ENCODE peak calls at places on chromosome 7, in seven cellular contexts. X, R, E, Z, Q, D and M are unnamed samples. For H3K36me3, the result is how much of the 10 kb centered on the place peaks cover.

GRCh38 chr7:28130277-28130676 is 50.3 kb downstream of the JAZF1 start:
- DNase-seq in X (no peak), R (peak), E (no peak), Z (no peak), Q (no peak), D (no peak), M (no peak)

GRCh38 chr7:69395072-69395714 is 203.1 kb upstream of the AUTS2 start:
- DNase-seq in X (no peak), R (peak), E (no peak), Z (no peak), Q (no peak), D (no peak), M (no peak)

GRCh38 chr7:156511426-156511825 is 129.1 kb upstream of the RNF32 start:
- DNase-seq in X (no peak), R (no peak), E (no peak), Z (no peak), Q (no peak), D (no peak), M (no peak)

GRCh38 chr7:24987331-24987842 is 7.4 kb upstream of the OSBPL3 start:
- DNase-seq in X (no peak), R (no peak), E (no peak), Z (no peak), Q (no peak), D (no peak), M (no peak)

GRCh38 chr7:40579401-40579800 is 444.6 kb downstream of the SUGCT start:
- DNase-seq in X (no peak), R (no peak), E (no peak), Z (no peak), Q (no peak), D (no peak), M (peak)

GRCh38 chr7:130723784-130724183 is 10.2 kb downstream of the KLF14 start:
- DNase-seq in X (no peak), R (no peak), E (no peak), Z (no peak), Q (no peak), D (no peak), M (no peak)

GRCh38 chr7:71868797-71869196 is 543.3 kb downstream of the CALN1 start:
- DNase-seq in X (no peak), R (no peak), E (no peak), Z (no peak), Q (no peak), D (no peak), M (no peak)

GRCh38 chr7:11552676-11553075 is 279.3 kb downstream of the THSD7A start:
- DNase-seq in X (no peak), R (no peak), E (no peak), Z (no peak), Q (no peak), D (no peak), M (no peak)

GRCh38 chr7:78420001-78420400 is 621.4 kb downstream of the PHTF2 start:
- DNase-seq in X (no peak), R (no peak), E (no peak), Z (no peak), Q (no peak), D (no peak), M (no peak)

GRCh38 chr7:44163591-44163990 is 22.5 kb upstream of the MYL7 start:
- DNase-seq in X (no peak), R (peak), E (no peak), Z (no peak), Q (no peak), D (no peak), M (no peak)

DNA sequence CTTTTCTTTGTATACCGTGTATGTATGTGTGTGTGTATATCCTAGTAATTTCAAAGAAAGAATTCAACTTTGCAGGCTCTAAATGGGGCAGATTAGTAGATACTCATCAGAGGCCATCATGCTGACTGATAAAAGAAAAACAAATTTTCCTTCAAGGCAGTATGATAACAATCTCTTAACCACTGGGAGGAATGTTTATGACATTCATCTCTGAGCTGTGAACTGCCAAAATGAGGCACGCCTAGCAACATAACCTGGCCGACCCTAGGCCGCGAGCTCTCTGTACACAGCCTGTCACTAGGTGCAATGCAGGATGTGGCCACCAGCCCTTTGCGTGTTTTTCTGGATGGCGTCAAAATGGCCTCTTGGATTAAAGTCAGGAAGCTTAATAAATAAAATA is 343.7 kb upstream of the GALNT17 start:
- DNase-seq in X (no peak), R (no peak), E (no peak), Z (no peak), Q (no peak), D (no peak), M (no peak)
- H3K36me3 ChIP-seq in X (under half), R (under half), E (under half), Z (under half), Q (half or more), D (under half), M (half or more)

DNA sequence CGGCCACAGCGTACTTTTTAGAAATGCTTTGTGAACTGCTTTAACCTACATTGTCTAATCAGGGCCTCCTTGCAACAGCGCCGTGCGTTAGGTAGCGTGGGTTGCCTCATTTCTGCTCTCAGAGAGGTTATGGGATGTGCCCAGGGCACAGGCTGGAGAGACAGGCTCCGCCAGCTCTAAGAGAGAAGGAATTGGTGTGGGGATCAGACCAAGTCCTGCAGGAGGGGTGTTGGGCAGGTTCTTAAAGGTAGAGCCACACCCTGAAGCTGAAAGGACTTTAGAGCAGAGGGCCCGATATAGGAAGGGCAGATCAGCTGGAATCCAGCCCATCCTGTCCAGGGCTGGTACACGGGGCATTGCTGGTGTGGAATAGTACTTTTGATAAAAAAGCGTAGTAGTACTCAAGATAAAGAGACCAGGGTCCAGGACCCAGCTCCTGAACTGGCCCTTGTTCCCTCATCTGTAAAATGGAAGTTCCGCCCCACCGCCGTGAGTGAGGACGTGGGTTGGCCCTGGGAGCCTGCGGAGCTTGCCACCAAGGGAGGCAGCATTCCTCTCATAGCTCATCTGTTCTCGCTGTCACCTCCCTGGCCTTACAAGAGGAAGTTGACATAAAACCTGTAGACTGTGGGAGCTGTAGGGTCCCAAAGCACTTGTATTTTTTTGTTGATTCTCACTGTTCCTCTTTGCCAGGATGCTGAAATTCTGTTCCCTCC is 37.2 kb downstream of the TMEM120A start:
- DNase-seq in X (no peak), R (no peak), E (no peak), Z (peak), Q (no peak), D (no peak), M (no peak)
- H3K36me3 ChIP-seq in X (under half), R (under half), E (under half), Z (under half), Q (under half), D (under half), M (under half)

DNA sequence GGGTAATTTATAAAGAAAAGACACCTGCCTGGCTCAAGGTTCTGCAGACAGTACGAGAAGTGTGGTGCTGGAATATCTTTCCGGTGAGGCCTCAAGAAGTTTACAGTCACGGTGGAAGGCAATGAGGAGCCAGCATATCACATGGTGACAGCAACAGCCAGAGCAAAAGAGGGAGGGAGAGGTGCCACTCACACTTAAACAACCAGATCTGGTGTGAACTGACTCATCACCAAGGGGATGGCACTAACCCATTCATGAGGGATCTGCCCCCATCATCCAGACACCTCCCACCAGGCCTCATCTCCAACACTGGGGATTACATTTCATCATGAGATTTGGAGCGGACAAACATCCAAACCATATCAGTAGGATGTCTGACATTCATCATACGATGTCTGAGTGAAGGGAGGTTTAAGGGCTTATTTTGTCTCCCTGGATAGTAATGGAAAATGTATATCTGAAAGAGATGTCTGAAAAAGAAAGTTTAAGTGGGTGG is 23.5 kb upstream of the KBTBD2 start:
- DNase-seq in X (no peak), R (no peak), E (no peak), Z (no peak), Q (no peak), D (no peak), M (no peak)
- H3K36me3 ChIP-seq in X (under half), R (under half), E (under half), Z (under half), Q (half or more), D (under half), M (under half)

DNA sequence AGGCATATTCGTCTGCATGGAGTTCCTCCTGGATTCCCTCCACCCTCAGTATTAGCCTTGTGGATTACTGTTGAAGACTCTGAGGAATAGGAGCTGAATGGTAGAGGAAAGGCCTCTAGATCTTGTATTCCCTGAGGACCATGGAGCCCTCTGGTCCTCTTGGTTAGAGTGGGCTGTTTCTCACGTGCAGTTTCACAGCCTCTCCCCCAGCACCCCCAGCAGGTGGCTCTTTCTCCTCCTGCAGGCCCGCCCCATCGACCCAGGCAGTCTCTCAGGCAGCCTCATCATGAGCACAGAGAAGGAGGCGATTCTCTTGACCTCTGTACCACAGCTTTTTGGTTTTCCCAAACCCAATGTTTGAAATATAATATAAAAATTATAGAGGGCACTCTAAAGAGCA is 102.0 kb downstream of the WNT2 start:
- DNase-seq in X (no peak), R (no peak), E (no peak), Z (no peak), Q (no peak), D (no peak), M (no peak)
- H3K36me3 ChIP-seq in X (under half), R (under half), E (under half), Z (under half), Q (half or more), D (under half), M (under half)